ENCODE peak calls at places on chromosomes 1 and 21, in eight cellular contexts. G is foreskin fibroblast, T is endothelial cell, Y is heart left ventricle, O is left lung, S is mucosa of descending colon, C is cardiac muscle cell, J is breast epithelium. A is an unnamed sample.
A peak's percentile ranks its signal among the peaks of the same experiment; 100 is the strongest.

GRCh38 chr1:119531606-119532323 is 24.8 kb downstream of the HSD3B1 start:
- DNase-seq in G (no peak), T (no peak), Y (no peak), O (no peak), S (no peak), C (no peak), J (no peak), A (peak; percentile 60)

GRCh38 chr1:1175221-1176062 is 1.8 kb downstream of the TTLL10 start:
- DNase-seq in G (no peak), T (peak; percentile 4), Y (no peak), O (peak; percentile 57), S (peak; percentile 36), C (no peak), J (no peak), A (no peak)

GRCh38 chr1:203419558-203419957 is 56.0 kb upstream of the PRELP start:
- DNase-seq in G (no peak), T (no peak), Y (no peak), O (no peak), S (no peak), C (no peak), J (no peak), A (no peak)

GRCh38 chr1:65420590-65421340 is at the start of the genes LEPR and LEPROT:
- DNase-seq in G (peak; percentile 43), T (no peak), Y (no peak), O (no peak), S (no peak), C (no peak), J (peak; percentile 26), A (no peak)

GRCh38 chr1:68363346-68363745 is 86.4 kb downstream of the RPE65 start:
- DNase-seq in G (peak; percentile 42), T (no peak), Y (no peak), O (no peak), S (no peak), C (no peak), J (no peak), A (no peak)

GRCh38 chr1:219813344-219813743 is 115.0 kb downstream of the SLC30A10 start:
- DNase-seq in G (no peak), T (no peak), Y (no peak), O (no peak), S (no peak), C (no peak), J (no peak), A (no peak)

GRCh38 chr1:32919811-32920733 is 18.9 kb upstream of the TMEM54 start:
- DNase-seq in G (peak; percentile 49), T (no peak), Y (no peak), O (no peak), S (peak; percentile 23), C (peak; percentile 66), J (no peak), A (no peak)

GRCh38 chr1:204714861-204715511 is 29.4 kb upstream of the LRRN2 start:
- DNase-seq in G (no peak), T (peak; percentile 43), Y (no peak), O (no peak), S (no peak), C (no peak), J (no peak), A (no peak)

GRCh38 chr1:232404981-232405380 is 225.0 kb downstream of the SIPA1L2 start:
- DNase-seq in G (no peak), T (no peak), Y (peak; percentile 39), O (no peak), S (no peak), C (no peak), J (no peak), A (no peak)

GRCh38 chr21:16424331-16424749 is 694.6 kb downstream of the USP25 start:
- DNase-seq in G (no peak), T (no peak), Y (no peak), O (no peak), S (no peak), C (peak; percentile 75), J (no peak), A (no peak)

GRCh38 chr1:163980391-163980790 is 578.6 kb upstream of the PBX1 start:
- DNase-seq in G (no peak), T (no peak), Y (no peak), O (no peak), S (no peak), C (no peak), J (no peak), A (no peak)

GRCh38 chr1:143660354-143660941 is 311.3 kb downstream of the FAM72C start:
- DNase-seq in G (no peak), T (no peak), Y (no peak), O (no peak), S (no peak), C (no peak), J (no peak), A (no peak)

GRCh38 chr1:203480525-203481084 is 5.0 kb downstream of the PRELP start:
- DNase-seq in G (peak; percentile 95), T (no peak), Y (peak; percentile 68), O (peak; percentile 89), S (peak; percentile 87), C (peak; percentile 95), J (peak; percentile 74), A (peak; percentile 92)

GRCh38 chr1:42777860-42778259 is 6.9 kb upstream of the TMEM269 start:
- DNase-seq in G (peak; percentile 69), T (peak; percentile 58), Y (no peak), O (no peak), S (no peak), C (peak; percentile 61), J (no peak), A (peak; percentile 31)

GRCh38 chr1:66954208-66954607 is 29.4 kb downstream of the MIER1 start:
- DNase-seq in G (no peak), T (no peak), Y (no peak), O (no peak), S (no peak), C (no peak), J (no peak), A (no peak)

GRCh38 chr1:110084226-110085078 is 14.0 kb upstream of the ALX3 start:
- DNase-seq in G (peak; percentile 66), T (no peak), Y (peak; percentile 54), O (peak; percentile 88), S (peak; percentile 63), C (peak; percentile 52), J (no peak), A (peak; percentile 39)

GRCh38 chr1:10980841-10981727 is 31.4 kb upstream of the TARDBP start:
- DNase-seq in G (peak; percentile 73), T (no peak), Y (peak; percentile 57), O (no peak), S (no peak), C (peak; percentile 52), J (peak; percentile 67), A (no peak)

GRCh38 chr1:10979483-10979920 is 33.0 kb upstream of the TARDBP start:
- DNase-seq in G (no peak), T (no peak), Y (peak; percentile 65), O (no peak), S (no peak), C (peak; percentile 64), J (peak; percentile 83), A (no peak)

GRCh38 chr1:10978719-10979118 is 33.7 kb upstream of the TARDBP start:
- DNase-seq in G (no peak), T (no peak), Y (no peak), O (no peak), S (no peak), C (no peak), J (no peak), A (no peak)

GRCh38 chr1:10975567-10976326 is 36.7 kb upstream of the TARDBP start:
- DNase-seq in G (peak; percentile 98), T (no peak), Y (peak; percentile 41), O (no peak), S (peak; percentile 72), C (peak; percentile 70), J (peak; percentile 78), A (peak; percentile 39)

GRCh38 chr1:10980094-10980577 is 32.3 kb upstream of the TARDBP start:
- DNase-seq in G (peak; percentile 92), T (peak; percentile 44), Y (peak; percentile 91), O (peak; percentile 90), S (peak; percentile 85), C (peak; percentile 83), J (peak; percentile 91), A (peak; percentile 66)
- TF ChIP-seq CTCF in G (peak; percentile 37), T (no peak), Y (peak; percentile 16), O (peak; percentile 16), S (no peak), C (peak; percentile 48), J (peak; percentile 9), A (peak; percentile 64)

GRCh38 chr1:45550401-45551305 is at the start of gene AKR1A1:
- DNase-seq in G (peak; percentile 95), T (peak; percentile 79), Y (peak; percentile 91), O (peak; percentile 98), S (peak; percentile 95), C (peak; percentile 90), J (peak; percentile 88), A (peak; percentile 63)
- TF ChIP-seq CTCF in G (no peak), T (no peak), Y (no peak), O (no peak), S (no peak), C (no peak), J (no peak), A (no peak)

DNA sequence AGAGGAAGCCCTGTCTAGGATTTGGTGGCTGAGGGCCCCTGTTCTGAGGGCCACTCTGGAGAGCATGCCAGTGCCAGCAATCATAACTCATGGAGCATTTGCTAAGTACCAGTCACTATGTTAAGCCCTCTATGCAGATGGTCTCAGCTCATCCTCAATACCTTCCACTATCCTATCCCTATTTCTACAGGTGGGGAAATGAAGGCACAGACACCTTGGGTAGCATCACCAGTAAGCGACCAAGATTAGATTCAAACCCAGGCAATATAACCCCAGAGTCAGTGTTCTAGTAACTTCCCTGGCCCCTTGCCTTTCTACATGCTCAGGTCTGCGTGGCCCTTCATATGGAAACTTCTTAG is 7.9 kb upstream of the NBPF1 start:
- DNase-seq in G (no peak), T (no peak), Y (no peak), O (no peak), S (no peak), C (no peak), J (no peak), A (no peak)
- TF ChIP-seq CTCF in G (no peak), T (peak; percentile 77), Y (peak; percentile 51), O (no peak), S (peak; percentile 6), C (no peak), J (no peak), A (peak; percentile 78)

DNA sequence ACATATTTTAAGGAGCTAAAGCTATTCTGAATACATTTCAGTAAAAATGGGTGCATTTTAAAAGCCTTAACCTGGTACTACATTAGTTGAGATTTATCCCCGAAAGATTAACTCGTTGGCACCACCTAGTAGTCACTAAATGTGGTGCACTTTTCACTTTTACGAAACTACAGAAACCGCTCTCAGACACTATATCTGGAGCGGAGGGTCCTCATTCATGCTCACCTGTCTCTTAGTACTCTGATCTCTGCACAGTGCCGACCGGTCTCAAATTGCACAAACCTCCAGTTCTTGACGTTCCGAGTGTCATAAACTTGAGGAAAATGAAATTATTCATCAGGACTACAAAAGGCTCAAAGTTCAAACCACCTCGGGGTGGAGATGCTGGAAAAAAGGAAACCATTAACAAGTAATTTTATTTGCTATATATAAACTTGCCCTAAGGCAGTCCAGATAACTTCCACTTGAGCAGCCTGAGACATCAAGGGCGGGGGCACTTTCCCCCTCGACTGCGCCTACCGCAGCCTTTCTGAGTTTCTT is 722 bp downstream of the LZIC start:
- DNase-seq in G (peak; percentile 76), T (peak; percentile 18), Y (no peak), O (no peak), S (no peak), C (peak; percentile 73), J (no peak), A (peak; percentile 64)
- TF ChIP-seq CTCF in G (peak; percentile 54), T (peak; percentile 61), Y (peak; percentile 29), O (peak; percentile 32), S (no peak), C (peak; percentile 66), J (peak; percentile 24), A (peak; percentile 76)

GRCh38 chr1:12049625-12050024 is 13.5 kb upstream of the TNFRSF8 start:
- DNase-seq in G (no peak), T (no peak), Y (no peak), O (no peak), S (no peak), C (no peak), J (no peak), A (no peak)
- TF ChIP-seq CTCF in G (no peak), T (no peak), Y (no peak), O (no peak), S (no peak), C (no peak), J (no peak), A (peak; percentile 21)